ENCODE peak calls at places on chromosome 4, in four cellular contexts. J is cardiac fibroblast, Z is nephron progenitor cell, M is K562. N is an unnamed sample.

GRCh38 chr4:160026720-160027119 is 923.8 kb downstream of the RAPGEF2 start:
- DNase-seq in J (peak), Z (no peak), M (no peak), N (no peak)

GRCh38 chr4:182143086-182143821 is 99.9 kb upstream of the TENM3 start:
- DNase-seq in J (peak), Z (peak), M (no peak), N (no peak)

GRCh38 chr4:173761938-173762337 is 231.9 kb upstream of the HAND2 start:
- DNase-seq in J (no peak), Z (no peak), M (no peak), N (no peak)

GRCh38 chr4:74112399-74113090 is 13.6 kb upstream of the CXCL2 start:
- DNase-seq in J (peak), Z (no peak), M (no peak), N (no peak)

GRCh38 chr4:120215350-120215749 is 148.7 kb upstream of the MAD2L1 start:
- DNase-seq in J (no peak), Z (no peak), M (no peak), N (no peak)

GRCh38 chr4:97374526-97374925 is 768.8 kb downstream of the STPG2 start:
- DNase-seq in J (no peak), Z (no peak), M (no peak), N (no peak)

GRCh38 chr4:4606321-4606720 is 64.5 kb upstream of the STX18 start:
- DNase-seq in J (peak), Z (no peak), M (no peak), N (no peak)

GRCh38 chr4:137310593-137311490 is 221.5 kb downstream of the PCDH18 start:
- DNase-seq in J (peak), Z (no peak), M (no peak), N (no peak)

GRCh38 chr4:154189346-154189745 is 302.3 kb downstream of the DCHS2 start:
- DNase-seq in J (peak), Z (no peak), M (no peak), N (no peak)

GRCh38 chr4:23770011-23770410 is 119.8 kb downstream of the PPARGC1A start:
- DNase-seq in J (no peak), Z (no peak), M (no peak), N (no peak)

GRCh38 chr4:3407930-3408792 is 33.6 kb upstream of the HGFAC start:
- DNase-seq in J (no peak), Z (no peak), M (no peak), N (no peak)

GRCh38 chr4:140935259-140935658 is 179.1 kb upstream of the TBC1D9 start:
- DNase-seq in J (no peak), Z (no peak), M (no peak), N (no peak)

GRCh38 chr4:89707467-89707866 is 129.5 kb downstream of the SNCA start:
- DNase-seq in J (no peak), Z (no peak), M (no peak), N (no peak)

GRCh38 chr4:119209077-119209476 is 3.4 kb upstream of the USP53 start:
- DNase-seq in J (peak), Z (no peak), M (peak), N (no peak)

GRCh38 chr4:2638730-2639129 is 102.3 kb downstream of the FAM193A start:
- DNase-seq in J (no peak), Z (no peak), M (no peak), N (no peak)

GRCh38 chr4:6633091-6633906 is 7.2 kb upstream of the MRFAP1 start:
- DNase-seq in J (peak), Z (no peak), M (no peak), N (no peak)

GRCh38 chr4:5965225-5965624 is 53.0 kb downstream of the C4orf50 start:
- DNase-seq in J (no peak), Z (no peak), M (no peak), N (no peak)

GRCh38 chr4:173420324-173420752 is 21.4 kb upstream of the SCRG1 start:
- DNase-seq in J (peak), Z (no peak), M (peak), N (no peak)

GRCh38 chr4:1939664-1940509 is 68.7 kb downstream of the NSD2 start:
- DNase-seq in J (peak), Z (no peak), M (no peak), N (no peak)

GRCh38 chr4:108473163-108473720 is 147.1 kb upstream of the RPL34 start:
- DNase-seq in J (no peak), Z (no peak), M (no peak), N (no peak)

GRCh38 chr4:173088144-173088543 is 80.5 kb upstream of the GALNT7 start:
- DNase-seq in J (no peak), Z (no peak), M (no peak), N (no peak)

GRCh38 chr4:25481648-25482047 is 104.6 kb downstream of the ANAPC4 start:
- DNase-seq in J (no peak), Z (no peak), M (no peak), N (no peak)

GRCh38 chr4:28842271-28842670 is 1877.9 kb upstream of the PCDH7 start:
- DNase-seq in J (no peak), Z (no peak), M (no peak), N (no peak)

GRCh38 chr4:76952631-76953587 is 3.4 kb downstream of the SEPTIN11 start:
- DNase-seq in J (peak), Z (no peak), M (no peak), N (no peak)

GRCh38 chr4:1910643-1911042 is 39.5 kb downstream of the NSD2 start:
- DNase-seq in J (peak), Z (peak), M (peak), N (no peak)

GRCh38 chr4:38078590-38079381 is 118.6 kb downstream of the PTTG2 start:
- DNase-seq in J (peak), Z (no peak), M (no peak), N (no peak)

GRCh38 chr4:38075370-38076152 is 115.4 kb downstream of the PTTG2 start:
- DNase-seq in J (peak), Z (no peak), M (no peak), N (no peak)

GRCh38 chr4:38076153-38076669 is 116.0 kb downstream of the PTTG2 start:
- DNase-seq in J (no peak), Z (no peak), M (no peak), N (no peak)

GRCh38 chr4:38080061-38080531 is 119.9 kb downstream of the PTTG2 start:
- DNase-seq in J (no peak), Z (no peak), M (no peak), N (no peak)

DNA sequence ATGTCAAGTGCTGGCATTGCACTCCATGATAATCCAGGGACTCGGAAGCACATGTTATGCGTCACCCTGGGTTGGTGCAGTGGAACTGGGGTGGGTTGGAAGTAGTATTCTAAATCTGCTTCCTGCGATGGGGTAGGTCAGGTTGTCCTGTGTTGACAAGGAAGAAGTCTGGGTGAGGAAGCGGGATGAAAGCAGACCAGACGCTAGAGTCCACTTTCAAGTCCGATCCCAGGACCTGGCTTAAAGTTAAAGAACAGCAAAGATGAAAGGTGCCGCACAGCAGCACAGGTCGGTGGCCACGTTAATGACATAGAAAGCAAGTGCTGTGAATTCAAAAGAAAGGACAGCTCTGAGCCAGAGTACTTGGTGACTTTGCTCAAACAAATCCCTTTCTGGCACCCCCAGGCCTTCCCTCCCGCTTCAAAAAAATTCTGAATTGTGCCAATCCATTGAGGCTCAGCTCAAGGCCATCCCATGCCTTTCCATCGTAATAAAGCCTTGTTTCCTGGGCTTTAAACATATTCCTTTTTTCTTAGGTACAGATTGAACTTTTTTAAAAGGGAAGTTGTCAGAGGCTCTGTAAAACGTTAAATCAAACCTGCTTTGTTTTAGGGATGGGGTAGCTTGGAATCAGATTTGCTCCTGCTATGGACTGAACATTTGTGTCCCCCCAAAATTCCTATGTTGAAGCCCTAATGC is 117.7 kb downstream of the PTTG2 start:
- DNase-seq in J (no peak), Z (no peak), M (no peak), N (no peak)
- TF ChIP-seq CTCF in J (no peak), Z (no peak), M (no peak), N (no peak)

GRCh38 chr4:94126669-94127068 is 81.0 kb upstream of the SMARCAD1 start:
- DNase-seq in J (no peak), Z (no peak), M (no peak), N (no peak)
- TF ChIP-seq CTCF in J (peak), Z (no peak), M (peak), N (peak)

GRCh38 chr4:186481998-186482790 is 73.2 kb downstream of the MTNR1A start:
- DNase-seq in J (no peak), Z (no peak), M (no peak), N (no peak)
- TF ChIP-seq CTCF in J (no peak), Z (no peak), M (no peak), N (no peak)

DNA sequence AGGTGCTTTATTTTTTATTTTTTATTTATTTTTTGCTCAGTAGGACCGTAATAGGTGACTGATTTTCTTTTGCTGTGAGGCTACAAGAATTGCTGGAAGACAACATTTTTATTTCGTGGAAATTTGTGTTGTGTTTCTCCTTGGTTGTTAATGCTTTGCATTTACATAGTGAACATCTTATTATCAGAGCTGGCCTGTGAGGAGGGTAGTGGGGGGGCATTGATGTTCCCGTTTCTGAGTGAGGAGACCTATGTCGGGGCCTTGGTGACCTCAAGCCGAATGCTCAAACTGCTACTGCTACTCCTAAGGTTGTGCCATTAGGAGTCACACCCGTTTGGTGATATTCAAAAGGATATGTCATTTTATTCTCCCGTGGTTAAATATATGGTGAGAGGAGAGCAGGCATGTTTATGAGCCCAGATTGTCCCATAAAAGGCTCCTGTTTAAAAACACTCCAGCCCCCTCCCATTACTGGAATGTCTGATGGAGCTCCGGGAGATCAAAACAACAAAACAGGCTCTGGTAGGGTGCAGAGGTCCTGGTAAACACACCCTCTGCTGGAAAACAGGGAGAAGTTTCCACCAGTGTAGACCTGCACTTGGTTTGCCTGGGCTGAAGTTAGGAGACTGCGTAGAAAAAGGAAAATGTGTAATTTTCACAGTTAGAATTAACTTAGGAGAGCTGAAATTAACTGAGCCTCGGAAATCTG is 5.6 kb downstream of the PDGFRA start:
- DNase-seq in J (no peak), Z (no peak), M (no peak), N (no peak)
- TF ChIP-seq CTCF in J (no peak), Z (no peak), M (no peak), N (peak)

GRCh38 chr4:146142768-146143167 is 32.8 kb upstream of the LSM6 start:
- DNase-seq in J (no peak), Z (no peak), M (no peak), N (no peak)

GRCh38 chr4:146146918-146147317 is 28.6 kb upstream of the LSM6 start:
- DNase-seq in J (no peak), Z (no peak), M (no peak), N (no peak)

GRCh38 chr4:146143888-146144287 is 31.6 kb upstream of the LSM6 start:
- DNase-seq in J (no peak), Z (no peak), M (no peak), N (no peak)
- TF ChIP-seq CTCF in J (no peak), Z (no peak), M (no peak), N (no peak)

GRCh38 chr4:152348670-152349069 is 187.2 kb downstream of the FBXW7 start:
- DNase-seq in J (peak), Z (no peak), M (no peak), N (no peak)
- TF ChIP-seq CTCF in J (peak), Z (peak), M (no peak), N (peak)